ENCODE peak calls at places on chromosomes 11 and 22, in six cellular contexts. N is GM23248, P is SK-N-SH, J is GM23338, D is PC-3, Z is PC-9. A is an unnamed sample.

GRCh38 chr11:22761066-22761465 is 68.5 kb downstream of the SVIP start:
- DNase-seq in P (peak; percentile 4), Z (no peak), J (no peak), D (no peak), N (no peak), A (no peak)

GRCh38 chr11:19632435-19632834 is 80.2 kb upstream of the NAV2 start:
- DNase-seq in J (no peak), Z (no peak), P (peak; percentile 21), D (peak; percentile 36), N (peak; percentile 50), A (no peak)

GRCh38 chr22:36470994-36471331 is 10.5 kb downstream of the TXN2 start:
- DNase-seq in N (no peak), D (no peak), P (no peak), Z (no peak), J (no peak), A (no peak)

GRCh38 chr22:30325065-30325720 is 1.5 kb downstream of the TBC1D10A start:
- DNase-seq in P (no peak), Z (peak; percentile 53), N (peak; percentile 94), J (peak; percentile 30), D (peak; percentile 67), A (peak; percentile 50)

GRCh38 chr11:119206512-119207299 is 567 bp downstream of the CBL start:
- DNase-seq in Z (peak; percentile 10), N (peak; percentile 68), J (peak; percentile 77), P (peak; percentile 81), D (peak; percentile 42), A (peak; percentile 75)

GRCh38 chr11:662689-663274 is 25.7 kb downstream of the DRD4 start:
- DNase-seq in P (peak; percentile 92), N (peak; percentile 77), D (peak; percentile 54), Z (peak; percentile 44), J (peak; percentile 78), A (peak; percentile 65)

GRCh38 chr22:38881464-38881871 is 9.5 kb upstream of the CBX6 start:
- DNase-seq in J (no peak), D (peak; percentile 21), Z (no peak), N (peak; percentile 91), P (no peak), A (no peak)

GRCh38 chr11:1520987-1521349 is 34.4 kb upstream of the MOB2 start:
- DNase-seq in J (no peak), P (no peak), Z (no peak), D (no peak), N (no peak), A (no peak)

GRCh38 chr22:32823024-32823730 is 21.7 kb downstream of the TIMP3 start:
- DNase-seq in Z (no peak), D (peak; percentile 29), J (peak; percentile 92), P (peak; percentile 59), N (no peak), A (peak; percentile 85)

GRCh38 chr22:48105254-48105653 is 1342.8 kb downstream of the TBC1D22A start:
- DNase-seq in J (peak; percentile 3), P (no peak), Z (no peak), D (no peak), N (no peak), A (no peak)

GRCh38 chr11:375065-376025 is 6.0 kb downstream of the B4GALNT4 start:
- DNase-seq in P (peak; percentile 43), Z (no peak), J (no peak), N (no peak), D (no peak), A (no peak)

GRCh38 chr11:128330203-128330602 is 257.2 kb downstream of the ETS1 start:
- DNase-seq in Z (no peak), J (no peak), N (no peak), D (no peak), P (no peak), A (no peak)

GRCh38 chr11:1639666-1640065 is 10.1 kb downstream of the KRTAP5-5 start:
- DNase-seq in N (no peak), Z (no peak), D (no peak), P (no peak), J (no peak), A (no peak)

GRCh38 chr22:24434472-24435322 is 7.3 kb downstream of the ADORA2A start:
- DNase-seq in P (peak; percentile 17), Z (no peak), D (no peak), J (no peak), N (peak; percentile 43), A (no peak)

GRCh38 chr22:41919357-41920224 is 4.7 kb upstream of the SHISA8 start:
- DNase-seq in D (no peak), N (peak; percentile 62), P (peak; percentile 74), J (peak; percentile 97), Z (peak; percentile 38), A (peak; percentile 53)

GRCh38 chr11:46333129-46333947 is 13.9 kb upstream of the DGKZ start:
- DNase-seq in J (peak; percentile 73), N (peak; percentile 48), D (no peak), Z (no peak), P (peak; percentile 77), A (peak; percentile 61)

GRCh38 chr11:8905528-8906165 is 5.3 kb upstream of the AKIP1 start:
- DNase-seq in Z (no peak), D (peak; percentile 39), N (peak; percentile 96), P (no peak), J (no peak), A (no peak)

GRCh38 chr11:32173435-32173834 is 82.6 kb downstream of the RCN1 start:
- DNase-seq in D (peak; percentile 72), P (peak; percentile 48), Z (peak; percentile 61), J (peak; percentile 88), N (peak; percentile 87), A (peak; percentile 86)

GRCh38 chr22:41596776-41597634 is 7.4 kb upstream of the PMM1 start:
- DNase-seq in P (peak; percentile 76), N (peak; percentile 68), D (peak; percentile 48), Z (peak; percentile 76), J (peak; percentile 87), A (peak; percentile 69)

GRCh38 chr11:69529001-69529400 is 47.5 kb downstream of the LINC01488 start:
- DNase-seq in J (no peak), Z (no peak), P (no peak), D (no peak), N (no peak), A (no peak)

GRCh38 chr11:121226415-121227263 is 65.9 kb upstream of the SC5D start:
- DNase-seq in D (no peak), N (no peak), J (no peak), Z (no peak), P (no peak), A (no peak)

GRCh38 chr11:33135768-33136443 is 25.4 kb downstream of the CSTF3 start:
- DNase-seq in D (no peak), N (no peak), P (no peak), Z (no peak), J (no peak), A (no peak)

GRCh38 chr11:111730871-111731591 is 35.2 kb downstream of the PPP2R1B start:
- DNase-seq in Z (peak; percentile 39), D (peak; percentile 89), J (no peak), N (peak; percentile 51), P (peak; percentile 49), A (no peak)

GRCh38 chr11:75476716-75477613 is 44.0 kb upstream of the KLHL35 start:
- DNase-seq in D (no peak), Z (no peak), J (no peak), N (no peak), P (no peak), A (no peak)

GRCh38 chr11:44822369-44822768 is 95.6 kb downstream of the TSPAN18 start:
- DNase-seq in Z (no peak), D (no peak), N (no peak), P (no peak), J (no peak), A (no peak)

GRCh38 chr11:95698939-95699562 is 90.5 kb downstream of the FAM76B start:
- DNase-seq in D (no peak), N (peak; percentile 63), J (no peak), Z (no peak), P (no peak), A (no peak)

GRCh38 chr11:1879941-1880720 is 11.6 kb downstream of the PRR33 start:
- DNase-seq in P (peak; percentile 25), D (no peak), N (peak; percentile 45), J (no peak), Z (no peak), A (no peak)

GRCh38 chr22:33940741-33941140 is 20.5 kb upstream of the LARGE1 start:
- DNase-seq in P (no peak), J (no peak), Z (no peak), N (no peak), D (no peak), A (no peak)

GRCh38 chr22:42330953-42331525 is 60.6 kb upstream of the TCF20 start:
- DNase-seq in J (no peak), D (no peak), P (no peak), Z (no peak), N (peak; percentile 44), A (peak; percentile 39)

DNA sequence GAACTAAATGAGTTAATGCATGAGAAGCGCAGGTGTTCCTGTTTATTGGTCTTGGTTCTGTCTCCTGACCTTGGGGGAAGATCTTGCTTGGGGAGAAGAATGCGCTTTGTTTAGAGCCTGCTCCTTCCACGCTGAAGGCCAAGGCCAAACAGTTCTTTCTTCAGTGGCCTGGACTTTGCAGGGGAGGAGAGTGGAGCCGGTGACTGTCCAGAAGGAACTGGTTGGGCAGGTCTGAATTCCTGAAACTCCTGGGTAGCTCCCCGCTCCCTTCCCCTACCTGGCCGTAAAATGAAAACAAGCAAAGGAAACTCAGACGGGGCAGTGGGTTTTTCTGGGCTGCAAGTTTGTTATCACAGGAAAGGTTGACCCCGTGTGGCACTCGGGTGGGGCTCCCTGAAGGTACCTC is 3.6 kb downstream of the ARHGAP8 start:
- DNase-seq in Z (peak; percentile 77), N (no peak), D (peak; percentile 81), P (no peak), J (peak; percentile 78), A (no peak)
- H3K4me2 ChIP-seq in Z (peak overlapping the region; percentile 98), N (no peak overlapping the region), D (peak overlapping the region; percentile 95), P (no peak overlapping the region), J (peak overlapping the region; percentile 81), A (no peak overlapping the region)

DNA sequence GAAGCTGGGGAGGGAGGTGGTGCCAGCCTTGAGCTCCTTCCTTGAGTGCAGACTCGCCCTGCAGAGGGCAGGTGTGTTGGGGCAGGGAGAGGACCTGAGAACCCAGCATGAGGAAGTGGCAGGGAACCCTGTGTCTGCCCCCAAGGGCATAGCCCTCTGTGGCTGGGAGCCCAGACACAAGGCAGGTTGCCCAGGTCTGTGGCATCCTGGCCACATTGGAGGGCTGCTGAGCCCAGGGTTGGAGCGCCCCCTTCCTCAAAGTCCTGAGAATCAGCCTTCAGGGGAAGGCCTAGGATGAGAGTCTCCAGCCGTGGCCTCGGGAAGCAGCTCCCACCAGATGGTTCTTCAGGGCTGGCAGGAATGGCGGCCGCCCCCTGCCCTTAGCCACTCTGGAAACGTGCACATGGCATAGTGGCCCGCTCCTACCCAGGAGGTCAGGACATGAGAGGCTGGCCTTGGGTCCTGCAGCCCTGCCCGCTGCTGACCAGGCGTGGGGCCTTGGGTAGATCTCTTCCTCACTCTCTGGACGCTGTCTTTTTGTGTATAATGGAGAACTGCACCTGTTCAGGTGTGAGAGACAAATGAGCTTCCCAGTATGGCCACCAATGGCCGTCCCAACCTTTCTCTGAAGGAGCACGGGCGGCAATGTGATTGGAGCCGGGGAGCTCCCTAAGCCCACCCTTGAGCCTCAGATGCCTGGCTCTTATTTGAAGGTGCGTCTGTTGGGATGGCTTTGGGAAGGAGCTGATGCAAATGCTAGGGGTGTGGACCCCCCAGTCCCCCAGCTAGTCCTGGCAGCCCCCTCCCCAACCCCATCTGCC is 4.5 kb upstream of the CDC42BPG start:
- DNase-seq in P (no peak), D (peak; percentile 66), J (peak; percentile 79), N (no peak), Z (peak; percentile 88), A (peak; percentile 69)
- H3F3A ChIP-seq in P (peaks cover 15% of the 10 kb centered on the region), D (no peaks in the 10 kb centered on the region), J (no peaks in the 10 kb centered on the region), N (peaks cover 13% of the 10 kb centered on the region), Z (peaks cover 59% of the 10 kb centered on the region), A (peaks cover 24% of the 10 kb centered on the region)

GRCh38 chr11:76685841-76686240 is 15.3 kb upstream of the LRRC32 start:
- DNase-seq in D (no peak), N (no peak), Z (no peak), P (no peak), J (no peak), A (no peak)
- H3K4me2 ChIP-seq in D (no peak overlapping the region), N (no peak overlapping the region), Z (no peak overlapping the region), P (no peak overlapping the region), J (no peak overlapping the region), A (no peak overlapping the region)

GRCh38 chr11:73156114-73156513 is 14.0 kb upstream of the FCHSD2 start:
- DNase-seq in D (no peak), P (no peak), J (no peak), Z (no peak), N (no peak), A (no peak)
- H3F3A ChIP-seq in D (no peaks in the 10 kb centered on the region), P (no peaks in the 10 kb centered on the region), J (no peaks in the 10 kb centered on the region), Z (peaks cover 8% of the 10 kb centered on the region), N (no peaks in the 10 kb centered on the region), A (no peaks in the 10 kb centered on the region)